ENCODE peak calls at places on chromosomes 7 and 10, in nine cellular contexts. M is kidney epithelial cell, T is left ventricle myocardium inferior, O is kidney, B is mucosa of descending colon, H is RWPE1, F is spleen, Q is mesothelial cell of epicardium, Z is pancreas. P is an unnamed sample.

GRCh38 chr7:128890306-128891109 is 20.0 kb downstream of the KCP start:
- DNase-seq in M (no peak), O (peak; percentile 79), Z (peak; percentile 67), Q (no peak), T (no peak), H (no peak), B (peak; percentile 56), F (peak; percentile 79), P (peak; percentile 84)

GRCh38 chr7:30933124-30933893 is 21.7 kb downstream of the AQP1 start:
- DNase-seq in T (no peak), H (no peak), M (no peak), Q (no peak), O (peak; percentile 49), Z (peak; percentile 64), B (no peak), F (peak; percentile 65), P (peak; percentile 86)

GRCh38 chr7:2956526-2957368 is 86.9 kb downstream of the CARD11 start:
- DNase-seq in T (no peak), B (no peak), F (no peak), Q (no peak), Z (no peak), M (peak; percentile 60), O (no peak), H (peak; percentile 93), P (peak; percentile 33)

GRCh38 chr10:117635851-117636250 is 93.3 kb downstream of the EMX2 start:
- DNase-seq in H (no peak), B (no peak), Z (no peak), M (no peak), O (no peak), Q (no peak), T (no peak), F (no peak), P (no peak)

GRCh38 chr7:421056-421991 is 98.3 kb downstream of the PDGFA start:
- DNase-seq in B (no peak), Z (peak; percentile 60), F (peak; percentile 52), H (no peak), T (peak; percentile 8), M (no peak), O (peak; percentile 48), Q (no peak), P (peak; percentile 86)

GRCh38 chr7:47635091-47636090 is 53.5 kb upstream of the TNS3 start:
- DNase-seq in T (no peak), Q (no peak), F (no peak), Z (peak; percentile 91), O (peak; percentile 82), B (peak; percentile 70), H (peak; percentile 65), M (no peak), P (no peak)

GRCh38 chr7:55081067-55081853 is 62.4 kb downstream of the EGFR start:
- DNase-seq in F (no peak), T (no peak), Q (no peak), H (no peak), Z (no peak), O (no peak), M (no peak), B (peak; percentile 42), P (no peak)

GRCh38 chr7:66356277-66356721 is 151.2 kb downstream of the TPST1 start:
- DNase-seq in B (peak; percentile 37), H (peak; percentile 70), F (no peak), Z (no peak), M (no peak), T (no peak), Q (no peak), O (no peak), P (no peak)

GRCh38 chr10:35379226-35380137 is 43.2 kb downstream of the CCNY start:
- DNase-seq in O (no peak), F (peak; percentile 89), H (no peak), T (peak; percentile 50), B (no peak), M (no peak), Z (no peak), Q (no peak), P (no peak)

GRCh38 chr7:105589221-105590077 is 8.2 kb upstream of the EFCAB10 start:
- DNase-seq in O (no peak), T (peak; percentile 16), M (peak; percentile 56), F (no peak), Z (no peak), H (peak; percentile 82), Q (no peak), B (peak; percentile 56), P (no peak)

GRCh38 chr7:2641406-2642393 is 9.9 kb downstream of the TTYH3 start:
- DNase-seq in Q (no peak), O (peak; percentile 98), Z (peak; percentile 86), H (no peak), B (peak; percentile 66), T (peak; percentile 92), F (peak; percentile 90), M (peak; percentile 87), P (no peak)

DNA sequence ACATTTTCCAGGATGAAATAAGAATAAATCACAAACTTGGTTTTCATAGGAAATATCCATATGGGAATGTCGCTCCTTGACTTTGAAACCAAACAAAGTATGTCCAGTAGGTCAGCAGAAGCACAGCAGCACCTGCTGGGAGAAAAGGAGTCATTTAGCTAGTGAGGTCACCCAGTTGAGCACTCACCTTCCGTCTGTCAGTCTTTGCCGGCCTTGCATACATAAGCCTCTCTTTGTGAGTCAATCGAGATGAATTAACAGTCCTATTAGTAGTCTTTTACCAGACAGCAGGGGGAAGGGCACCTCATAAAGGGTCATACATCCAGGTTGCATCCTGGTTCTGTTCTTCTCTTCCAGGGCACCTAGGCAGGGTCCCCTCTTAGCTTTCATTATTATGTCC is 232.5 kb upstream of the FZD1 start:
- DNase-seq in Q (no peak), M (no peak), T (no peak), Z (no peak), F (no peak), B (no peak), H (no peak), O (no peak), P (no peak)
- TF ChIP-seq CTCF in Q (no peak), M (no peak), T (no peak), Z (no peak), F (no peak), B (no peak), H (no peak), O (no peak), P (no peak)

GRCh38 chr10:6273351-6273750 is 70.6 kb downstream of the PFKFB3 start:
- DNase-seq in F (no peak), M (no peak), O (no peak), T (no peak), Z (no peak), Q (no peak), B (no peak), H (no peak), P (no peak)

GRCh38 chr10:6270951-6271350 is 68.2 kb downstream of the PFKFB3 start:
- DNase-seq in B (no peak), F (no peak), Q (no peak), Z (no peak), O (no peak), T (no peak), H (no peak), M (no peak), P (no peak)

GRCh38 chr10:6274040-6274439 is 71.3 kb downstream of the PFKFB3 start:
- DNase-seq in F (no peak), M (no peak), H (no peak), Q (no peak), T (no peak), O (no peak), B (no peak), Z (no peak), P (no peak)

GRCh38 chr10:6271663-6272062 is 68.9 kb downstream of the PFKFB3 start:
- DNase-seq in Z (no peak), F (no peak), H (no peak), B (no peak), M (no peak), T (no peak), Q (no peak), O (no peak), P (no peak)

DNA sequence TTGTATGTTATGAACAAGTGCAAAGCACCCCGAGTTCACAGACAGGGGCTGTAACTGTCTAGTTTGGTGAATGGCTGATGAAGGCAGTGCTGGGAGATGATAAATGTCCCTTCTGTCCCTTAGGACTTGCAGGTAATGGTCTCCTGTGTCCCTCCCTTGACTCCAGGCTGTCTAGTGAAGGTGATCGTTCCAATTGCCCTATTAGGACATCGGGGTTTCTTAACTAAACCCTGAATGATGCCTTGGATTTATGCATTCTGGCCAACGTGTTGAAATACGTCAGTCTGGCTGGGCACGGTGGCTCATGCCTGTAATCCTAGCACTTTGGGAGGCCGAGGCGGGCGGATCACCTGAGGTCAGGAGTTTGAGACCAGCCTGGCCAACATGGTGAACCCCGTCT is 69.4 kb downstream of the PFKFB3 start:
- DNase-seq in Z (no peak), B (no peak), Q (no peak), M (no peak), H (no peak), T (no peak), F (no peak), O (no peak), P (no peak)
- TF ChIP-seq CTCF in Z (no peak), B (no peak), Q (no peak), M (no peak), H (no peak), T (no peak), F (no peak), O (no peak), P (no peak)

GRCh38 chr10:76885815-76886214 is 751.8 kb downstream of the KCNMA1 start:
- DNase-seq in Q (no peak), O (no peak), Z (no peak), T (peak; percentile 26), F (no peak), M (peak; percentile 7), H (no peak), B (no peak), P (no peak)

GRCh38 chr10:76884673-76885275 is 752.8 kb downstream of the KCNMA1 start:
- DNase-seq in H (no peak), Q (no peak), O (no peak), M (no peak), B (no peak), T (no peak), Z (no peak), F (no peak), P (no peak)

GRCh38 chr10:76882245-76882644 is 755.4 kb downstream of the KCNMA1 start:
- DNase-seq in B (no peak), O (no peak), F (no peak), Q (no peak), Z (no peak), H (no peak), T (no peak), M (no peak), P (no peak)

GRCh38 chr10:76881477-76882220 is 756.0 kb downstream of the KCNMA1 start:
- DNase-seq in B (no peak), O (no peak), Z (no peak), M (no peak), F (no peak), T (no peak), Q (no peak), H (no peak), P (no peak)

DNA sequence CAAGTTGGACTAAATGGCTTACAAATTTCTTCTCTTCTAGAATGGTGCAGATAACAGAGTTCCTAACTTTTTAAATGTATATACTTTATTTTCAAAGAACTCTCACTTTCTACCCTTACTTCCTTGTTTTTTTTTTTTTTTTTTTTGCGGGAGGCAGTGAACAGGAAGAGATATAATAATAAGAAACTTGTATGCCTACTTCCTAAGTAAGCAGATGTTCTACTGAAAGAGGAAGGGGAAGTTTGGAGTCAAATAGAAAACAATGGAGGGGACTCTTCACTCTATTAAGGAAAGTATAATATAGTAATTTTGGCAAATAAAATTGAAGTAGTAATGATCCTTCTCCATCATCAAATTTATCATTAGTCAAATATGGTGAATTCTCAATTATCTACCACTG is 754.0 kb downstream of the KCNMA1 start:
- DNase-seq in F (no peak), T (no peak), Q (no peak), B (no peak), O (no peak), H (no peak), M (no peak), Z (no peak), P (no peak)
- TF ChIP-seq CTCF in F (no peak), T (no peak), Q (no peak), B (no peak), O (no peak), H (no peak), M (no peak), Z (no peak), P (no peak)

GRCh38 chr7:133436014-133436428 is 183.1 kb downstream of the EXOC4 start:
- DNase-seq in Q (no peak), H (peak; percentile 40), M (no peak), Z (no peak), O (peak; percentile 77), T (no peak), B (no peak), F (no peak), P (no peak)
- TF ChIP-seq CTCF in Q (no peak), H (peak; percentile 37), M (no peak), Z (no peak), O (no peak), T (no peak), B (no peak), F (no peak), P (no peak)